ENCODE peak calls at places on chromosomes 2 and 18, in four cellular contexts. One of them, this sample, is unnamed.

GRCh38 chr2:14673351-14673875 is 40.9 kb downstream of the LRATD1 start:
- DNase-seq in body of pancreas: no peak
- DNase-seq in AG10803: peak
- DNase-seq in fibroblast of the aortic adventitia: no peak
- DNase-seq in this sample: no peak

GRCh38 chr2:179842498-179843153 is 18.8 kb downstream of the ZNF385B start:
- DNase-seq in body of pancreas: no peak
- DNase-seq in AG10803: no peak
- DNase-seq in fibroblast of the aortic adventitia: peak
- DNase-seq in this sample: peak

GRCh38 chr2:48345176-48345575 is 184.8 kb upstream of the STON1 start:
- DNase-seq in AG10803: no peak
- DNase-seq in fibroblast of the aortic adventitia: no peak
- DNase-seq in body of pancreas: no peak
- DNase-seq in this sample: no peak

GRCh38 chr2:3142961-3143571 is 234.6 kb downstream of the EIPR1 start:
- DNase-seq in AG10803: no peak
- DNase-seq in fibroblast of the aortic adventitia: no peak
- DNase-seq in body of pancreas: peak
- DNase-seq in this sample: no peak

GRCh38 chr2:166375205-166375735 is 474 bp downstream of the SCN9A start:
- DNase-seq in fibroblast of the aortic adventitia: peak
- DNase-seq in AG10803: no peak
- DNase-seq in body of pancreas: peak
- DNase-seq in this sample: peak

GRCh38 chr2:160293401-160293911 is 93.4 kb upstream of the ITGB6 start:
- DNase-seq in fibroblast of the aortic adventitia: peak
- DNase-seq in body of pancreas: no peak
- DNase-seq in AG10803: peak
- DNase-seq in this sample: peak

GRCh38 chr2:23381498-23381897 is 3.5 kb upstream of the KLHL29 start:
- DNase-seq in body of pancreas: peak
- DNase-seq in AG10803: no peak
- DNase-seq in fibroblast of the aortic adventitia: no peak
- DNase-seq in this sample: no peak

GRCh38 chr2:216698895-216699294 is 3.5 kb upstream of the IGFBP5 start:
- DNase-seq in AG10803: peak
- DNase-seq in body of pancreas: peak
- DNase-seq in fibroblast of the aortic adventitia: peak
- DNase-seq in this sample: peak

GRCh38 chr2:72991980-72992733 is 74.8 kb downstream of the EMX1 start:
- DNase-seq in body of pancreas: no peak
- DNase-seq in AG10803: no peak
- DNase-seq in fibroblast of the aortic adventitia: no peak
- DNase-seq in this sample: no peak

GRCh38 chr2:241069821-241070281 is 32.2 kb downstream of the MTERF4 start:
- DNase-seq in body of pancreas: no peak
- DNase-seq in fibroblast of the aortic adventitia: no peak
- DNase-seq in AG10803: no peak
- DNase-seq in this sample: no peak

GRCh38 chr2:49291619-49292018 is 137.3 kb upstream of the FSHR start:
- DNase-seq in body of pancreas: no peak
- DNase-seq in AG10803: no peak
- DNase-seq in fibroblast of the aortic adventitia: no peak
- DNase-seq in this sample: no peak

GRCh38 chr2:190359896-190360376 is 16.5 kb downstream of the INPP1 start:
- DNase-seq in body of pancreas: peak
- DNase-seq in AG10803: peak
- DNase-seq in fibroblast of the aortic adventitia: peak
- DNase-seq in this sample: peak

DNA sequence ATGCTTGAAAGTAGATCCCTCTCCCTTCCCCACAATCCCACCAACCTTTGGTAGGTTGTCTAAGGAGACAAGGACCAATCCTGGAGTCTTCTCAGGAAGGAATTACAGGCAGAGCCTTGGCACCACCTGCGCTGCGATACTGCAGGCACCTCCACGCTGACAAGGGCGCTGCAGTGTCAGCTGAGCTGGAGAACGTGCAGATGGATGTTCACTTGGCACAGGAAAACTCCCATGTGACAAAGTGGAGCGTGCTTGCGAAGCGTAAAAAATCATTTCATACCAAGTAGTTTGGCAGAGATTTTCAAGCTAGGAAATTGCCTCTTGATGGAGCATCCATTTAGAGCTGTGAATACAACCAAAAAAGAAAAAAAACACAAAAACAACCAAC is 37.9 kb downstream of the ACOXL start:
- DNase-seq in AG10803: no peak
- DNase-seq in fibroblast of the aortic adventitia: no peak
- DNase-seq in body of pancreas: no peak
- DNase-seq in this sample: no peak
- H3K4me3 ChIP-seq in AG10803: no peak
- H3K4me3 ChIP-seq in fibroblast of the aortic adventitia: no peak
- H3K4me3 ChIP-seq in body of pancreas: no peak
- H3K4me3 ChIP-seq in this sample: no peak

GRCh38 chr18:7725897-7726296 is 158.8 kb downstream of the PTPRM start:
- DNase-seq in body of pancreas: no peak
- DNase-seq in AG10803: no peak
- DNase-seq in fibroblast of the aortic adventitia: no peak
- DNase-seq in this sample: no peak
- H3K4me3 ChIP-seq in body of pancreas: no peak
- H3K4me3 ChIP-seq in AG10803: no peak
- H3K4me3 ChIP-seq in fibroblast of the aortic adventitia: no peak
- H3K4me3 ChIP-seq in this sample: no peak

DNA sequence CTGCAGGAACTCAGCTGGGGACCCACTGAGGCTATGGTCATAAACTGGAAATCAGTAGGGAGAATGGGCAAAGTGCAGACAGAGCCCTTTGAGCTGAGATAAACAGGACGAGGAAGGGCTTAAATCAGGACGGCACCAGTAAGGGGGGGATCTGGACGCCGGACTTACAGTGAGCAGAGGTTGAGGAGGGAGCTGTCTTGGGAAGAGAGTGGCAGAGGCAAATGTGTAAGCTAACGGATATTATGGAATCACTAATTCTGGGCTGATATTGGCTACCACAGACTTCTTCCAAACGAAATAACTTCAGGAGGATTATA is 540 bp downstream of the CYP27A1 start:
- DNase-seq in fibroblast of the aortic adventitia: peak
- DNase-seq in AG10803: no peak
- DNase-seq in body of pancreas: no peak
- DNase-seq in this sample: no peak
- H3K4me3 ChIP-seq in fibroblast of the aortic adventitia: peak
- H3K4me3 ChIP-seq in AG10803: peak
- H3K4me3 ChIP-seq in body of pancreas: peak
- H3K4me3 ChIP-seq in this sample: peak

GRCh38 chr2:7725850-7726242 is 808.6 kb downstream of the RNF144A start:
- DNase-seq in fibroblast of the aortic adventitia: no peak
- DNase-seq in AG10803: peak
- DNase-seq in body of pancreas: no peak
- DNase-seq in this sample: no peak
- H3K4me3 ChIP-seq in fibroblast of the aortic adventitia: no peak
- H3K4me3 ChIP-seq in AG10803: no peak
- H3K4me3 ChIP-seq in body of pancreas: no peak
- H3K4me3 ChIP-seq in this sample: no peak

GRCh38 chr2:219272351-219272750 is 6.8 kb upstream of the DNAJB2 start:
- DNase-seq in body of pancreas: no peak
- DNase-seq in fibroblast of the aortic adventitia: no peak
- DNase-seq in AG10803: no peak
- DNase-seq in this sample: no peak

GRCh38 chr2:219266232-219266631 is 12.5 kb upstream of the TUBA4A start:
- DNase-seq in body of pancreas: no peak
- DNase-seq in fibroblast of the aortic adventitia: no peak
- DNase-seq in AG10803: no peak
- DNase-seq in this sample: no peak

GRCh38 chr2:219270055-219270372 is 9.2 kb upstream of the DNAJB2 start:
- DNase-seq in body of pancreas: no peak
- DNase-seq in AG10803: no peak
- DNase-seq in fibroblast of the aortic adventitia: no peak
- DNase-seq in this sample: no peak

GRCh38 chr2:219271021-219271420 is 8.1 kb upstream of the DNAJB2 start:
- DNase-seq in AG10803: no peak
- DNase-seq in body of pancreas: no peak
- DNase-seq in fibroblast of the aortic adventitia: no peak
- DNase-seq in this sample: no peak

GRCh38 chr2:219269362-219270054 is 9.7 kb upstream of the DNAJB2 start:
- DNase-seq in AG10803: no peak
- DNase-seq in fibroblast of the aortic adventitia: no peak
- DNase-seq in body of pancreas: peak
- DNase-seq in this sample: no peak
- H3K4me3 ChIP-seq in AG10803: no peak
- H3K4me3 ChIP-seq in fibroblast of the aortic adventitia: no peak
- H3K4me3 ChIP-seq in body of pancreas: no peak
- H3K4me3 ChIP-seq in this sample: no peak

DNA sequence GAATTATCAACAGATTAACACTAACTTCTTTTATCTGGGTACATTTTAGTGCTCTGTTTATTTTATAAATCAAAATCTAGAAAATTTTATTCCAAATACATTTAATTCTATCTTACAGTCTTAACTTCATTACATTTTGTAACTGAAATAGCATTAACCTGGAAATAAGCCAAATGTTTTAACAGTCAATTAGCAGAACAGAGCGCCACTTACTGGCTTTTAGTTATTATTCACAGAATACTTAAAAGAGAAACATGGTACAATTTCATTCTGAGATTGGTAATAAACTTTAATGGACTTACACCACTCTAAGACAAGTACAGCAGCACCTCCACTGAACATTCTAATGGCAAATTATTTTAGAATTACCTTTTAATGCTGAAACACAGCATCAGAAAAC is 38.6 kb downstream of the SS18 start:
- DNase-seq in AG10803: no peak
- DNase-seq in body of pancreas: no peak
- DNase-seq in fibroblast of the aortic adventitia: no peak
- DNase-seq in this sample: no peak
- H3K4me3 ChIP-seq in AG10803: no peak
- H3K4me3 ChIP-seq in body of pancreas: no peak
- H3K4me3 ChIP-seq in fibroblast of the aortic adventitia: no peak
- H3K4me3 ChIP-seq in this sample: no peak

GRCh38 chr2:143158098-143158497 is 28.9 kb downstream of the ARHGAP15 start:
- DNase-seq in AG10803: no peak
- DNase-seq in fibroblast of the aortic adventitia: peak
- DNase-seq in body of pancreas: no peak
- DNase-seq in this sample: no peak
- H3K4me3 ChIP-seq in AG10803: no peak
- H3K4me3 ChIP-seq in fibroblast of the aortic adventitia: no peak
- H3K4me3 ChIP-seq in body of pancreas: no peak
- H3K4me3 ChIP-seq in this sample: no peak

GRCh38 chr2:69916151-69916550 is 1.2 kb downstream of the MXD1 start:
- DNase-seq in AG10803: no peak
- DNase-seq in fibroblast of the aortic adventitia: no peak
- DNase-seq in body of pancreas: no peak
- DNase-seq in this sample: no peak
- H3K4me3 ChIP-seq in AG10803: peak
- H3K4me3 ChIP-seq in fibroblast of the aortic adventitia: peak
- H3K4me3 ChIP-seq in body of pancreas: no peak
- H3K4me3 ChIP-seq in this sample: peak

GRCh38 chr2:113857454-113857853 is 32.4 kb upstream of the ACTR3 start:
- DNase-seq in body of pancreas: no peak
- DNase-seq in fibroblast of the aortic adventitia: no peak
- DNase-seq in AG10803: no peak
- DNase-seq in this sample: no peak
- H3K4me3 ChIP-seq in body of pancreas: no peak
- H3K4me3 ChIP-seq in fibroblast of the aortic adventitia: no peak
- H3K4me3 ChIP-seq in AG10803: no peak
- H3K4me3 ChIP-seq in this sample: no peak

DNA sequence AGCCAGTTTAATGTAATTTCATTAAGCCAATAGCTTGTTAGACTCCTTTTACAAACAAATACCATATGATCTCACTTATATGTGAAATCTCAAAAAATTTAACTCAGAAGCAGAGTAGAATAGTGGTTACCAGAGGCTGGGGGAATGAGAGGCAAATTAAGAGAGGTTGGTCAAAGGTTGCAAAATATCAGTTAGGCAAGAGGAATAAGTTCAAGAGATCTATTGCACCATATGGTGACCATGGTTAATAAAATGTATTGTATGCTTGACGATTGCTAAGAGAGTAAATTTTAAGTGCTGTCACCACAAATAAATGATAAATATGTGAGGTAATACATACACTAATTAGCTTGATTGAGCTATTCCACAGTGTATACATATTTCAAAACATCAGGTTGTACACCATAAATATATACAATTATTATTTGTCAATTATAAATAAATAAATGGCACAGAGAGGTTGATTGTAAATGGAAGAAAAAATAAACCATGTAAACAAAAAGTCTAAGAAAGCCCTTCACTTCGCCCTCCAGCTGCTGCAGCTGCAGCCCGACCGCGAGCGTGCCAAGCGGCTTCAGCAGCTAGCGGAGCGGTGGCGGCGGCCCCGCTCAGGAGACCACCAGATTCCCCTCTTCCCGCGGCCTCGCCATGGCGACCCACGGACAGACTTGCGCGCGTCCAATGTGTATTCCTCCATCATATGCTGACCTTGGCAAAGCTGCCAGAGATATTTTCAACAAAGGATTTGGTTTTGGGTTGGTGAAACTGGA is 23.0 kb upstream of the ACTR2 start:
- DNase-seq in AG10803: peak
- DNase-seq in body of pancreas: no peak
- DNase-seq in fibroblast of the aortic adventitia: no peak
- DNase-seq in this sample: no peak
- H3K4me3 ChIP-seq in AG10803: no peak
- H3K4me3 ChIP-seq in body of pancreas: no peak
- H3K4me3 ChIP-seq in fibroblast of the aortic adventitia: peak
- H3K4me3 ChIP-seq in this sample: no peak